ENCODE peak calls at places on chromosomes 13 and 19, in six cellular contexts. D, H, E, A, R and Q are unnamed samples.

GRCh38 chr19:9857920-9858746 is 23.0 kb downstream of the PIN1 start:
- DNase-seq in A (no peak), R (no peak), D (no peak), E (peak; percentile 28), H (no peak), Q (no peak)

GRCh38 chr19:10510301-10510802 is 6.9 kb downstream of the S1PR5 start:
- DNase-seq in R (no peak), A (peak; percentile 62), E (peak; percentile 68), H (peak; percentile 29), D (peak; percentile 40), Q (peak; percentile 50)

GRCh38 chr13:102825921-102826706 is 19.7 kb upstream of the ERCC5 start:
- DNase-seq in R (peak; percentile 44), A (no peak), H (no peak), E (no peak), D (no peak), Q (peak; percentile 94)

GRCh38 chr19:53086949-53087348 is 16.3 kb downstream of the ZNF160 start:
- DNase-seq in H (no peak), E (no peak), D (no peak), R (no peak), A (no peak), Q (no peak)

GRCh38 chr13:70568571-70568970 is 460.3 kb upstream of the KLHL1 start:
- DNase-seq in H (no peak), R (peak; percentile 43), E (no peak), A (peak; percentile 59), D (no peak), Q (peak; percentile 25)

GRCh38 chr19:1962674-1963073 is 21.7 kb downstream of the CSNK1G2 start:
- DNase-seq in H (no peak), D (no peak), A (no peak), E (no peak), R (no peak), Q (no peak)

GRCh38 chr13:101520672-101521071 is 68.2 kb downstream of the ITGBL1 start:
- DNase-seq in A (no peak), R (peak; percentile 70), D (no peak), E (no peak), H (no peak), Q (peak; percentile 41)

GRCh38 chr19:49149652-49150105 is 5.5 kb downstream of the HRC start:
- DNase-seq in H (no peak), D (no peak), E (no peak), R (peak; percentile 92), A (peak; percentile 82), Q (peak; percentile 67)

GRCh38 chr19:30314805-30315155 is 57.4 kb upstream of the ZNF536 start:
- DNase-seq in R (no peak), E (no peak), D (no peak), A (no peak), H (no peak), Q (no peak)

GRCh38 chr13:95553614-95554385 is 1.3 kb downstream of the CLDN10 start:
- DNase-seq in D (no peak), A (no peak), R (no peak), H (no peak), E (no peak), Q (no peak)

GRCh38 chr19:12202250-12202649 is 39.4 kb downstream of the ZNF136 start:
- DNase-seq in D (peak; percentile 17), H (peak; percentile 25), E (peak; percentile 71), R (no peak), A (peak; percentile 21), Q (no peak)

GRCh38 chr13:90448466-90449037 is 898.9 kb upstream of the MIR17HG start:
- DNase-seq in R (no peak), D (no peak), E (no peak), A (no peak), H (no peak), Q (no peak)

GRCh38 chr13:33218020-33218419 is 67.5 kb downstream of the STARD13 start:
- DNase-seq in E (no peak), R (peak; percentile 75), A (peak; percentile 88), D (no peak), H (no peak), Q (peak; percentile 89)

GRCh38 chr13:44874886-44875630 is 114.2 kb downstream of the NUFIP1 start:
- DNase-seq in A (no peak), D (no peak), H (no peak), E (no peak), R (no peak), Q (no peak)

GRCh38 chr19:35963514-35963913 is 27.3 kb downstream of the LRFN3 start:
- DNase-seq in D (no peak), E (peak; percentile 45), H (no peak), R (peak; percentile 74), A (peak; percentile 75), Q (peak; percentile 16)

GRCh38 chr19:39515551-39516191 is 732 bp downstream of the SELENOV start:
- DNase-seq in H (no peak), A (no peak), D (no peak), E (no peak), R (no peak), Q (no peak)

GRCh38 chr19:39074942-39075341 is 9.2 kb upstream of the ACP7 start:
- DNase-seq in D (no peak), A (no peak), E (no peak), H (no peak), R (no peak), Q (no peak)

GRCh38 chr13:79160818-79161217 is 245.2 kb downstream of the RBM26 start:
- DNase-seq in R (no peak), H (no peak), E (no peak), D (no peak), A (no peak), Q (no peak)

GRCh38 chr19:51784922-51785690 is 9.9 kb upstream of the FPR3 start:
- DNase-seq in H (no peak), D (no peak), R (peak; percentile 69), A (no peak), E (no peak), Q (peak; percentile 81)

GRCh38 chr13:37889102-37889501 is 19.5 kb upstream of the TRPC4 start:
- DNase-seq in R (peak; percentile 6), D (no peak), A (no peak), E (no peak), H (no peak), Q (no peak)

GRCh38 chr19:39106201-39106600 is 19.4 kb upstream of the PAK4 start:
- DNase-seq in R (no peak), D (no peak), E (no peak), H (no peak), A (no peak), Q (no peak)

GRCh38 chr13:95420501-95420900 is 119.2 kb upstream of the ABCC4 start:
- DNase-seq in H (no peak), E (no peak), R (no peak), D (no peak), A (no peak), Q (no peak)

GRCh38 chr19:38155453-38155852 is 68.6 kb downstream of the DPF1 start:
- DNase-seq in E (no peak), R (no peak), D (no peak), H (no peak), A (no peak), Q (no peak)

GRCh38 chr13:41697578-41697977 is 240.2 kb downstream of the RGCC start:
- DNase-seq in H (no peak), E (no peak), R (no peak), D (no peak), A (no peak), Q (no peak)

GRCh38 chr13:97278395-97279078 is 56.4 kb downstream of the MBNL2 start:
- DNase-seq in E (no peak), H (no peak), D (no peak), A (no peak), R (no peak), Q (no peak)

GRCh38 chr19:35040826-35041547 is 534 bp upstream of the HPN start:
- DNase-seq in D (no peak), R (peak; percentile 21), H (no peak), A (peak; percentile 94), E (peak; percentile 29), Q (no peak)

GRCh38 chr13:98208606-98209005 is 31.5 kb upstream of the RNF113B start:
- DNase-seq in R (no peak), E (no peak), A (no peak), D (no peak), H (no peak), Q (no peak)

GRCh38 chr19:16021796-16022195 is 54.5 kb upstream of the TPM4 start:
- DNase-seq in D (no peak), A (no peak), E (no peak), R (no peak), H (no peak), Q (no peak)

GRCh38 chr13:79516590-79516989 is 35.6 kb downstream of the NDFIP2 start:
- DNase-seq in E (no peak), D (no peak), A (no peak), H (no peak), R (no peak), Q (no peak)

GRCh38 chr19:19064811-19065745 is 1.3 kb downstream of the SLC25A42 start:
- DNase-seq in D (no peak), A (no peak), H (no peak), E (peak; percentile 27), R (peak; percentile 49), Q (no peak)

GRCh38 chr13:110107568-110108347 is 199.2 kb downstream of the COL4A1 start:
- DNase-seq in R (no peak), D (no peak), E (no peak), A (no peak), H (no peak), Q (no peak)

GRCh38 chr13:44402902-44403719 is 29.5 kb downstream of the SERP2 start:
- DNase-seq in D (no peak), R (no peak), A (peak; percentile 49), H (no peak), E (no peak), Q (no peak)

GRCh38 chr19:4524808-4525562 is 6.7 kb upstream of the PLIN4 start:
- DNase-seq in A (peak; percentile 71), E (peak; percentile 71), D (peak; percentile 40), H (peak; percentile 41), R (peak; percentile 57), Q (no peak)

GRCh38 chr13:95536629-95537241 is 15.8 kb upstream of the CLDN10 start:
- DNase-seq in E (no peak), A (no peak), R (peak; percentile 55), D (no peak), H (no peak), Q (peak; percentile 23)

GRCh38 chr13:40777166-40777956 is 6.4 kb upstream of the MRPS31 start:
- DNase-seq in A (peak; percentile 73), H (no peak), R (peak; percentile 70), D (no peak), E (peak; percentile 41), Q (peak; percentile 25)

GRCh38 chr19:5926641-5927438 is 12.8 kb downstream of the CAPS start:
- DNase-seq in D (no peak), R (peak; percentile 92), E (no peak), A (no peak), H (no peak), Q (no peak)

GRCh38 chr13:30730526-30730925 is 4.8 kb upstream of the ALOX5AP start:
- DNase-seq in D (no peak), A (no peak), H (no peak), R (peak; percentile 95), E (no peak), Q (no peak)

GRCh38 chr13:53250272-53250875 is 221.8 kb downstream of the OLFM4 start:
- DNase-seq in R (peak; percentile 66), H (no peak), A (peak; percentile 72), E (no peak), D (no peak), Q (peak; percentile 47)